ENCODE peak calls at places on chromosome 18, in eight cellular contexts. A is GM10248; N is stimulated activated CD8-positive, alpha-beta memory T cell treated with anti-CD3 and anti-CD28 coated beads, Interleukin-4, amount 100 ng/mL, for 48 hours; P is HEK293T; R is transverse colon; E is mesenteric fat pad; X is left kidney; B is fibroblast of pulmonary artery. Y is an unnamed sample.

GRCh38 chr18:46917808-46918600 is 602 bp downstream of the KATNAL2 start:
- DNase-seq in A (peak; percentile 49), N (peak; percentile 44), P (no peak), R (peak; percentile 32), E (no peak), X (peak; percentile 91), B (peak; percentile 25), Y (no peak)

GRCh38 chr18:37657413-37657965 is 91.9 kb upstream of the CELF4 start:
- DNase-seq in A (no peak), N (no peak), P (no peak), R (no peak), E (no peak), X (peak; percentile 19), B (peak; percentile 82), Y (no peak)

GRCh38 chr18:59748628-59749360 is 51.6 kb upstream of the CCBE1 start:
- DNase-seq in A (no peak), N (no peak), P (no peak), R (no peak), E (no peak), X (no peak), B (peak; percentile 76), Y (no peak)

GRCh38 chr18:63180971-63181376 is 138.6 kb downstream of the BCL2 start:
- DNase-seq in A (peak; percentile 37), N (no peak), P (no peak), R (no peak), E (no peak), X (no peak), B (no peak), Y (no peak)

GRCh38 chr18:9950289-9951016 is 36.6 kb downstream of the VAPA start:
- DNase-seq in A (no peak), N (no peak), P (no peak), R (no peak), E (no peak), X (no peak), B (peak; percentile 57), Y (no peak)

GRCh38 chr18:47036298-47036874 is 965 bp upstream of the ELOA2 start:
- DNase-seq in A (peak; percentile 34), N (no peak), P (peak; percentile 23), R (no peak), E (no peak), X (peak; percentile 60), B (peak; percentile 21), Y (no peak)

GRCh38 chr18:45777393-45777792 is 48.1 kb upstream of the SIGLEC15 start:
- DNase-seq in A (no peak), N (no peak), P (no peak), R (no peak), E (no peak), X (no peak), B (peak; percentile 82), Y (no peak)

GRCh38 chr18:78144669-78145068 is 834.9 kb upstream of the SALL3 start:
- DNase-seq in A (no peak), N (no peak), P (no peak), R (no peak), E (no peak), X (peak; percentile 63), B (no peak), Y (peak; percentile 53)

GRCh38 chr18:79495591-79496071 is 99.9 kb downstream of the NFATC1 start:
- DNase-seq in A (no peak), N (no peak), P (no peak), R (no peak), E (peak; percentile 85), X (no peak), B (no peak), Y (peak; percentile 71)

GRCh38 chr18:8177330-8178016 is 431.8 kb upstream of the RAB12 start:
- DNase-seq in A (no peak), N (no peak), P (peak; percentile 11), R (no peak), E (no peak), X (peak; percentile 53), B (peak; percentile 19), Y (no peak)

GRCh38 chr18:32920796-32921787 is 148.3 kb upstream of the KLHL14 start:
- DNase-seq in A (no peak), N (no peak), P (no peak), R (no peak), E (no peak), X (no peak), B (peak; percentile 95), Y (no peak)

GRCh38 chr18:76514573-76514972 is 19.5 kb upstream of the ZNF516 start:
- DNase-seq in A (no peak), N (no peak), P (no peak), R (no peak), E (no peak), X (no peak), B (no peak), Y (no peak)

GRCh38 chr18:35616664-35617423 is 35.3 kb downstream of the GALNT1 start:
- DNase-seq in A (peak; percentile 61), N (peak; percentile 63), P (peak; percentile 70), R (peak; percentile 66), E (no peak), X (peak; percentile 56), B (peak; percentile 84), Y (no peak)

GRCh38 chr18:68997845-68998244 is 200.0 kb downstream of the CCDC102B start:
- DNase-seq in A (no peak), N (no peak), P (no peak), R (no peak), E (no peak), X (no peak), B (no peak), Y (no peak)

GRCh38 chr18:55743701-55744100 is 155.7 kb upstream of the TCF4 start:
- DNase-seq in A (no peak), N (no peak), P (no peak), R (no peak), E (no peak), X (peak; percentile 70), B (no peak), Y (no peak)

GRCh38 chr18:59481436-59481835 is 122.4 kb upstream of the LMAN1 start:
- DNase-seq in A (no peak), N (no peak), P (no peak), R (no peak), E (no peak), X (no peak), B (no peak), Y (no peak)

GRCh38 chr18:56447972-56448371 is 190.4 kb downstream of the TXNL1 start:
- DNase-seq in A (no peak), N (no peak), P (no peak), R (no peak), E (no peak), X (no peak), B (no peak), Y (no peak)

GRCh38 chr18:35524236-35524635 is 26.5 kb upstream of the INO80C start:
- DNase-seq in A (no peak), N (no peak), P (no peak), R (no peak), E (no peak), X (peak; percentile 66), B (no peak), Y (peak; percentile 67)